ENCODE peak calls at places on chromosomes 6 and 20, in seven cellular contexts. I is activated CD4-positive, alpha-beta memory T cell treated with anti-CD3 and anti-CD28 coated beads, Interleukin-2, amount 10 ng/mL, durations not matched to agents 7 days and 5 days; G is GM03348; T is stimulated activated CD4-positive, alpha-beta T cell treated with anti-CD3 and anti-CD28 coated beads, Interleukin-12 subunit alpha, Interleukin-12 subunit beta, amount 100 ng/mL, for 4 hours; N is mucosa of descending colon; A is activated naive CD4-positive, alpha-beta T cell; P is WTC11. K is an unnamed sample.

GRCh38 chr6:169778646-169779045 is 27.2 kb downstream of the ERMARD start:
- DNase-seq in I (no peak), G (no peak), T (no peak), N (no peak), A (no peak), P (no peak), K (no peak)

GRCh38 chr20:37305079-37305478 is 15.6 kb downstream of the MANBAL start:
- DNase-seq in I (no peak), G (no peak), T (no peak), N (no peak), A (no peak), P (no peak), K (no peak)

GRCh38 chr20:44601801-44602204 is 19.4 kb downstream of the PKIG start:
- DNase-seq in I (no peak), G (peak; percentile 88), T (no peak), N (no peak), A (no peak), P (no peak), K (peak; percentile 91)

GRCh38 chr6:130035211-130035610 is 16.8 kb downstream of the L3MBTL3 start:
- DNase-seq in I (no peak), G (no peak), T (no peak), N (no peak), A (no peak), P (no peak), K (no peak)

GRCh38 chr6:146135167-146135566 is 106.3 kb downstream of the GRM1 start:
- DNase-seq in I (no peak), G (no peak), T (no peak), N (no peak), A (no peak), P (no peak), K (no peak)

GRCh38 chr6:108497883-108498282 is 62.8 kb upstream of the FOXO3 start:
- DNase-seq in I (peak; percentile 23), G (peak; percentile 43), T (no peak), N (no peak), A (no peak), P (peak; percentile 58), K (peak; percentile 54)

GRCh38 chr6:2658788-2659187 is 91.9 kb downstream of the MYLK4 start:
- DNase-seq in I (no peak), G (no peak), T (no peak), N (no peak), A (no peak), P (no peak), K (no peak)

GRCh38 chr6:126063512-126064146 is 77.3 kb downstream of the TRMT11 start:
- DNase-seq in I (no peak), G (no peak), T (no peak), N (no peak), A (no peak), P (no peak), K (peak; percentile 76)

GRCh38 chr6:135271626-135272025 is 90.5 kb downstream of the MYB start:
- DNase-seq in I (no peak), G (no peak), T (no peak), N (no peak), A (no peak), P (no peak), K (no peak)

GRCh38 chr20:38866265-38867061 is 59.8 kb upstream of the FAM83D start:
- DNase-seq in I (no peak), G (no peak), T (no peak), N (no peak), A (no peak), P (no peak), K (no peak)

GRCh38 chr20:42492998-42493397 is 696.7 kb downstream of the PTPRT start:
- DNase-seq in I (no peak), G (no peak), T (no peak), N (no peak), A (no peak), P (no peak), K (no peak)

GRCh38 chr6:160084198-160084776 is 37.3 kb upstream of the SLC22A1 start:
- DNase-seq in I (no peak), G (no peak), T (no peak), N (no peak), A (no peak), P (no peak), K (no peak)

K was measured in fibroblast of gingiva.